ENCODE peak calls at places on chromosomes 2 and 18, in six cellular contexts. M, C, K, I, L and D are unnamed samples.

GRCh38 chr2:132256251-132256902 is 94.6 kb upstream of the ANKRD30BL start:
- DNase-seq in K (no peak), L (no peak), C (peak; percentile 0), M (no peak), I (no peak), D (no peak)

GRCh38 chr18:58051765-58052460 is 7.9 kb downstream of the NEDD4L start:
- DNase-seq in C (no peak), L (no peak), I (no peak), M (no peak), K (peak; percentile 32), D (no peak)

GRCh38 chr2:128836559-128837100 is 518.0 kb upstream of the HS6ST1 start:
- DNase-seq in K (no peak), M (no peak), I (no peak), C (no peak), L (no peak), D (no peak)

GRCh38 chr18:74836296-74837139 is 238.8 kb downstream of the ZNF407 start:
- DNase-seq in K (peak; percentile 18), C (no peak), L (no peak), I (no peak), M (peak; percentile 82), D (no peak)

GRCh38 chr18:7117390-7118355 is at the start of gene LAMA1:
- DNase-seq in C (no peak), M (no peak), L (no peak), K (no peak), I (no peak), D (no peak)

GRCh38 chr2:178142274-178143065 is 30.2 kb downstream of the RBM45 start:
- DNase-seq in L (no peak), I (no peak), C (no peak), K (no peak), M (no peak), D (no peak)

GRCh38 chr2:62216616-62217015 is 20.7 kb downstream of the B3GNT2 start:
- DNase-seq in I (no peak), L (no peak), K (peak; percentile 74), M (no peak), C (no peak), D (no peak)

GRCh38 chr2:126933707-126934106 is 35.0 kb downstream of the TEX51 start:
- DNase-seq in K (no peak), M (no peak), L (no peak), I (no peak), C (no peak), D (no peak)

GRCh38 chr2:227374158-227374557 is 4.9 kb downstream of the TM4SF20 start:
- DNase-seq in C (no peak), I (no peak), L (no peak), M (no peak), K (peak; percentile 68), D (no peak)

GRCh38 chr2:190446193-190446592 is 38.0 kb downstream of the MFSD6 start:
- DNase-seq in L (no peak), I (no peak), C (no peak), M (no peak), K (no peak), D (no peak)

GRCh38 chr2:5409925-5410360 is 282.2 kb upstream of the SOX11 start:
- DNase-seq in L (no peak), I (no peak), C (no peak), M (peak; percentile 84), K (no peak), D (no peak)

GRCh38 chr2:144198116-144198515 is 321.8 kb downstream of the ZEB2 start:
- DNase-seq in L (no peak), M (no peak), C (no peak), I (peak; percentile 3), K (peak; percentile 33), D (no peak)

GRCh38 chr2:237405006-237405559 is 8.9 kb downstream of the COL6A3 start:
- DNase-seq in M (no peak), K (no peak), I (no peak), L (no peak), C (no peak), D (no peak)

GRCh38 chr18:13425357-13426095 is 207.0 kb downstream of the LDLRAD4 start:
- DNase-seq in M (no peak), C (no peak), I (no peak), K (no peak), L (no peak), D (no peak)

GRCh38 chr2:130728007-130728454 is 839 bp upstream of the GPR148 start:
- DNase-seq in L (no peak), K (no peak), C (no peak), M (peak; percentile 41), I (no peak), D (peak; percentile 53)

GRCh38 chr2:135641156-135642068 is 100.2 kb upstream of the UBXN4 start:
- DNase-seq in I (no peak), K (no peak), C (no peak), L (no peak), M (no peak), D (no peak)

GRCh38 chr2:208373460-208374089 is 33.0 kb upstream of the PTH2R start:
- DNase-seq in K (peak; percentile 24), L (no peak), M (peak; percentile 47), I (no peak), C (peak; percentile 35), D (no peak)

GRCh38 chr2:167200025-167200424 is 311.7 kb downstream of the XIRP2 start:
- DNase-seq in I (no peak), K (no peak), C (no peak), M (no peak), L (no peak), D (no peak)

GRCh38 chr18:23438046-23438377 is 15.1 kb upstream of the RIOK3 start:
- DNase-seq in M (no peak), C (no peak), L (no peak), K (no peak), I (no peak), D (no peak)

GRCh38 chr2:26450031-26450635 is 27.8 kb downstream of the OTOF start:
- DNase-seq in C (no peak), I (no peak), M (no peak), L (no peak), K (no peak), D (no peak)

GRCh38 chr2:61426267-61426897 is 44.5 kb downstream of the USP34 start:
- DNase-seq in M (no peak), C (peak; percentile 56), K (peak; percentile 11), I (no peak), L (peak; percentile 59), D (peak; percentile 80)

GRCh38 chr2:130834091-130834922 is 2.4 kb upstream of the ARHGEF4 start:
- DNase-seq in C (no peak), K (no peak), I (no peak), L (no peak), M (peak; percentile 71), D (no peak)

GRCh38 chr2:142599504-142599903 is 278.0 kb upstream of the KYNU start:
- DNase-seq in C (no peak), L (no peak), M (no peak), K (no peak), I (no peak), D (no peak)

GRCh38 chr18:57784034-57784815 is 18.9 kb downstream of the ATP8B1 start:
- DNase-seq in K (peak; percentile 78), I (no peak), C (no peak), M (no peak), L (no peak), D (no peak)

GRCh38 chr2:222433381-222434173 is 9.2 kb downstream of the SGPP2 start:
- DNase-seq in C (no peak), K (no peak), M (peak; percentile 87), L (no peak), I (peak; percentile 40), D (no peak)

GRCh38 chr18:13548944-13549878 is 177.1 kb downstream of the FAM210A start:
- DNase-seq in M (no peak), L (no peak), K (no peak), I (no peak), C (no peak), D (no peak)

GRCh38 chr18:77702686-77703085 is 453.0 kb downstream of the GALR1 start:
- DNase-seq in K (no peak), M (peak; percentile 60), L (no peak), C (no peak), I (no peak), D (no peak)

GRCh38 chr2:239947361-239948045 is 77.6 kb downstream of the NDUFA10 start:
- DNase-seq in I (no peak), L (no peak), K (no peak), C (no peak), M (no peak), D (no peak)

GRCh38 chr18:80210312-80211083 is 36.8 kb downstream of the PARD6G start:
- DNase-seq in I (peak; percentile 22), C (no peak), L (no peak), M (no peak), K (peak; percentile 79), D (no peak)

GRCh38 chr2:232008907-232009638 is 47.6 kb downstream of the DIS3L2 start:
- DNase-seq in I (no peak), M (no peak), C (no peak), L (no peak), K (no peak), D (no peak)

GRCh38 chr2:215410932-215411285 is 25.0 kb downstream of the FN1 start:
- DNase-seq in L (no peak), K (peak; percentile 86), M (no peak), I (peak; percentile 63), C (no peak), D (no peak)